ENCODE peak calls at places on chromosomes 11 and 22, in four cellular contexts. R is GM12878, L is HepG2, C is K562. J is an unnamed sample.

GRCh38 chr11:72688929-72689328 is 14.7 kb upstream of the PDE2A start:
- DNase-seq in R (no peak), L (no peak), C (no peak), J (no peak)

GRCh38 chr11:113806403-113806802 is 26.8 kb downstream of the CLDN25 start:
- DNase-seq in R (no peak), L (peak), C (peak), J (peak)

GRCh38 chr11:124070906-124071621 is 29.9 kb upstream of the OR10G7 start:
- DNase-seq in R (peak), L (peak), C (peak), J (peak)

GRCh38 chr11:8867856-8868705 is 42.9 kb upstream of the AKIP1 start:
- DNase-seq in R (no peak), L (peak), C (no peak), J (no peak)

GRCh38 chr11:59931688-59932087 is 6.5 kb upstream of the OOSP1 start:
- DNase-seq in R (no peak), L (no peak), C (no peak), J (no peak)

GRCh38 chr11:38182126-38182907 is 1584.3 kb upstream of the RAG2 start:
- DNase-seq in R (no peak), L (peak), C (no peak), J (no peak)

GRCh38 chr11:100863080-100863581 is 176.0 kb downstream of the ARHGAP42 start:
- DNase-seq in R (peak), L (no peak), C (peak), J (no peak)

GRCh38 chr11:16252373-16252772 is 104.0 kb downstream of the SOX6 start:
- DNase-seq in R (no peak), L (peak), C (peak), J (peak)

GRCh38 chr11:11708256-11708655 is 86.5 kb upstream of the GALNT18 start:
- DNase-seq in R (no peak), L (no peak), C (no peak), J (no peak)

GRCh38 chr11:122097419-122098001 is 18.5 kb downstream of the BLID start:
- DNase-seq in R (no peak), L (no peak), C (no peak), J (no peak)

GRCh38 chr11:130478204-130478701 is 29.8 kb downstream of the ADAMTS15 start:
- DNase-seq in R (no peak), L (no peak), C (no peak), J (no peak)

GRCh38 chr11:10310301-10310841 is 5.5 kb downstream of the ADM start:
- DNase-seq in R (no peak), L (no peak), C (no peak), J (no peak)

GRCh38 chr11:99325807-99326206 is 305.1 kb downstream of the CNTN5 start:
- DNase-seq in R (no peak), L (peak), C (no peak), J (no peak)

GRCh38 chr11:46438211-46438610 is 46.6 kb upstream of the CHRM4 start:
- DNase-seq in R (no peak), L (no peak), C (no peak), J (no peak)
- TF ChIP-seq SP1 in R (no peak), L (no peak), C (no peak), J (no peak)

GRCh38 chr22:19201858-19202798 is 23.6 kb upstream of the SLC25A1 start:
- DNase-seq in R (no peak), L (no peak), C (peak), J (no peak)
- TF ChIP-seq FOXK2 in R (no peak), L (no peak), C (no peak), J (no peak)

DNA sequence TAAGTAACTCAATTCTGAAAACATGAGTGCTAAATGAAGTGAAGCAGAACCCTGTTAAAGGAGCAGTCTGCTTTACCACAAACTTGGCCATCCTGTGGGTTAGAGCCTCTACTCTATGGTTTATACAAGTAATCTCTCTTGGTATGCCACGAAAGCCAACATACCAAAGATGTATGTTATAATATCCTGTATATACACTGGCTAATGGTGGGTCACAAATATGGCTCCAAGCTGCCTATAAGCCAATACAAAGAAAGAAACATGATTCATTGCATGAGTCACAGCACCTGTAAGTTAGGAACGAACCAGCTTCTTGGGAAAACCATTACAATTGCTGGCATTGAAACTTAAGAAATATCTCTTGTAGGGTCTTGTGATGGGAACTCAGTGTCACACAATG is 16.1 kb downstream of the XRRA1 start:
- DNase-seq in R (no peak), L (no peak), C (no peak), J (no peak)
- TF ChIP-seq TARDBP in R (no peak), L (no peak), C (no peak), J (no peak)

DNA sequence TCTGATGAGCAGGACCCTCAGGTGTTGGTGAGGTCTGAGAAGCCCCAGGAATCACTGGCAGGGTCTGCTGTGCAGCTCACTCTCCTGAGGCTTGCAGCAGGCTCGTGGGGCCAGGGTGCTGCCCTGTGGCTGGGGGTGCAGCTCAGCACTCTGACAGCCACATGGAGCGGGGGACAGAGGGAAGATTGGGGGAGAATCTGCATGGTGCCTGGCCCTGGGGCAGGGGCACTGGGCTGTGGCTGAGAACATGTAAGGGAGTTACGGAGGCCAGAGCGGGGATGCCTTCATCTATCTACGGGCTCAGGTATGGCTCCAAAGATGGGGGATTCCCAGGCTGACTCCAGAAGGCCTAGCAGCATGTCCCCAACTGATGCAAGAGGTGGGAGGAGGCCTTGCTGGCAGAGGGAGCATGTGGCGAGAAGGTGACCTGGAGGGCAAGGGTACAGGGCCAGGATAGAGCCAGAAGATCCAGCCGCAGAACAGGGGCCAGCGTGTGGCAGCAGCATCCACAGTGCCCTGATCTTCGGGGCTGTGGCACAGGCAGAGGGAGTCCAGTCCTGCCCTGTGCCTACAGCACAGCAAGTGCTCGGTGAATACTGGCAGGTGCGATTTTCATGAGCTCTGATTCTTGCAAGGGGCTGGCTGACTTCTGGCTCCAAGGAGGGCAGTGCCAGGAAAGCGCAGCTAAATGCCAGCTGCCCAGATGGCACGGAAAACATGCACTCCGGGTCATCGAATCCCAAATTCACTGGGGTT is 184.7 kb downstream of the CTTN start:
- DNase-seq in R (no peak), L (no peak), C (no peak), J (no peak)
- TF ChIP-seq SP1 in R (no peak), L (no peak), C (no peak), J (no peak)

DNA sequence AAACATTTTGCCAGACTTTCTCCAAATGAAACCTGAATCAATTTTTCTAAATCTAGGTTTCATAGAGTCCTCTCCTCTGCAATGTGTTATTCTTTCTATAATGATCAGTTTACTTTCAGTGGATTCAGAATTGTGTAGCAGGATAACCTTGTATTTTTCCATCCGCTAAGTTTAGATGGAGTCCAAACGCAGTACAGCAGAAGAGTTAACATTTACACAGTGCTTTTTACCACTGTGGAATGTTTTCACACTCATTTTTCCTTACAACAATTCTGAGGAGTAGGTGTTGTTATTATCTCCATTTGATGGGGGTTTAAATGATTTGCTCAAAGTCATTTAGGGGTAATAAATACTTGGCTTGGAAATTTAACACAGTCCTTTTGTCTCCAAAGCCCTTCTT is 9.6 kb downstream of the RAG1 start:
- DNase-seq in R (no peak), L (no peak), C (no peak), J (no peak)
- TF ChIP-seq FOXK2 in R (no peak), L (no peak), C (no peak), J (no peak)

GRCh38 chr22:31049815-31050420 is 31.2 kb upstream of the SMTN start:
- DNase-seq in R (no peak), L (no peak), C (no peak), J (no peak)
- TF ChIP-seq TARDBP in R (no peak), L (no peak), C (no peak), J (no peak)

GRCh38 chr22:44173154-44173553 is 7.6 kb upstream of the PARVG start:
- DNase-seq in R (no peak), L (no peak), C (no peak), J (no peak)
- TF ChIP-seq SP1 in R (no peak), L (no peak), C (no peak), J (no peak)